ENCODE peak calls at places on chromosomes 1 and 21, in six cellular contexts. C is astrocyte of the cerebellum; V is fibroblast of lung; B is CD8-positive, alpha-beta T cell; J is prostate gland; A is cardiac muscle cell. E is an unnamed sample.

GRCh38 chr1:117128323-117129079 is 7.0 kb upstream of the TRIM45 start:
- DNase-seq in C (peak; percentile 40), V (peak; percentile 45), B (no peak), J (no peak), A (no peak), E (no peak)

GRCh38 chr21:25790122-25790951 is 55.6 kb downstream of the GABPA start:
- DNase-seq in C (peak; percentile 16), V (peak; percentile 28), B (no peak), J (no peak), A (peak; percentile 17), E (no peak)

GRCh38 chr1:86502721-86503430 is 34.1 kb downstream of the CLCA1 start:
- DNase-seq in C (no peak), V (peak; percentile 41), B (no peak), J (peak; percentile 60), A (no peak), E (peak; percentile 26)

GRCh38 chr1:224851210-224851849 is 78.1 kb upstream of the DNAH14 start:
- DNase-seq in C (peak; percentile 18), V (peak; percentile 20), B (peak; percentile 14), J (peak; percentile 58), A (peak; percentile 71), E (peak; percentile 86)

GRCh38 chr1:28646040-28646439 is 2.4 kb upstream of the RNU11 start:
- DNase-seq in C (no peak), V (no peak), B (no peak), J (no peak), A (no peak), E (no peak)

GRCh38 chr1:111690306-111690617 is 48.9 kb downstream of the INKA2 start:
- DNase-seq in C (peak; percentile 100), V (peak; percentile 94), B (no peak), J (peak; percentile 6), A (peak; percentile 81), E (peak; percentile 73)

GRCh38 chr1:116386042-116386441 is 13.0 kb downstream of the ATP1A1 start:
- DNase-seq in C (no peak), V (no peak), B (no peak), J (no peak), A (no peak), E (no peak)

GRCh38 chr21:44977616-44978340 is 37.9 kb downstream of the SLX9 start:
- DNase-seq in C (no peak), V (no peak), B (no peak), J (no peak), A (no peak), E (no peak)

GRCh38 chr1:217063065-217063908 is 340.1 kb upstream of the ESRRG start:
- DNase-seq in C (no peak), V (no peak), B (no peak), J (no peak), A (no peak), E (no peak)

GRCh38 chr1:155932487-155932886 is 1.7 kb downstream of the KHDC4 start:
- DNase-seq in C (no peak), V (no peak), B (no peak), J (no peak), A (no peak), E (no peak)

GRCh38 chr1:221276911-221277310 is 397.7 kb downstream of the HLX start:
- DNase-seq in C (peak; percentile 64), V (peak; percentile 61), B (no peak), J (no peak), A (no peak), E (no peak)

GRCh38 chr21:18245493-18245967 is 897 bp downstream of the CHODL start:
- DNase-seq in C (peak; percentile 37), V (peak; percentile 0), B (no peak), J (no peak), A (peak; percentile 17), E (peak; percentile 55)

GRCh38 chr1:15719721-15720120 is 16.3 kb upstream of the SLC25A34 start:
- DNase-seq in C (no peak), V (no peak), B (no peak), J (no peak), A (no peak), E (no peak)

GRCh38 chr1:240803151-240803550 is 191.2 kb upstream of the GREM2 start:
- DNase-seq in C (no peak), V (peak; percentile 76), B (no peak), J (no peak), A (no peak), E (no peak)

GRCh38 chr1:207825719-207826556 is 74.1 kb downstream of the CD46 start:
- DNase-seq in C (no peak), V (peak; percentile 52), B (peak; percentile 57), J (no peak), A (no peak), E (peak; percentile 69)

GRCh38 chr1:85282424-85282823 is 6.0 kb upstream of the BCL10 start:
- DNase-seq in C (no peak), V (no peak), B (no peak), J (no peak), A (peak; percentile 3), E (no peak)
- TF ChIP-seq CTCF in C (peak; percentile 20), V (no peak), B (no peak), J (no peak), A (no peak), E (no peak)

GRCh38 chr1:206580438-206581113 is 31.7 kb downstream of the EIF2D start:
- DNase-seq in C (no peak), V (no peak), B (no peak), J (no peak), A (no peak), E (no peak)
- H3K4me3 ChIP-seq in C (no peak overlapping the region), V (no peak overlapping the region), B (peak overlapping the region; percentile 31), J (no peak overlapping the region), A (no peak overlapping the region), E (no peak overlapping the region)

GRCh38 chr1:214941061-214941460 is 141.5 kb upstream of the KCNK2 start:
- DNase-seq in C (no peak), V (no peak), B (no peak), J (no peak), A (no peak), E (no peak)

GRCh38 chr1:214943054-214943453 is 139.5 kb upstream of the KCNK2 start:
- DNase-seq in C (no peak), V (no peak), B (no peak), J (no peak), A (no peak), E (no peak)

GRCh38 chr1:214946615-214947014 is 135.9 kb upstream of the KCNK2 start:
- DNase-seq in C (no peak), V (no peak), B (no peak), J (no peak), A (no peak), E (no peak)
- TF ChIP-seq CTCF in C (no peak), V (no peak), B (no peak), J (no peak), A (no peak), E (no peak)

GRCh38 chr21:43884861-43885370 is 19.9 kb downstream of the AGPAT3 start:
- DNase-seq in C (no peak), V (no peak), B (no peak), J (no peak), A (no peak), E (peak; percentile 51)
- H3K4me3 ChIP-seq in C (no peak overlapping the region), V (no peak overlapping the region), B (no peak overlapping the region), J (no peak overlapping the region), A (no peak overlapping the region), E (no peak overlapping the region)

GRCh38 chr1:85188530-85188929 is 12.3 kb downstream of the SYDE2 start:
- DNase-seq in C (no peak), V (no peak), B (no peak), J (no peak), A (no peak), E (no peak)
- TF ChIP-seq CTCF in C (no peak), V (no peak), B (no peak), J (no peak), A (no peak), E (no peak)

DNA sequence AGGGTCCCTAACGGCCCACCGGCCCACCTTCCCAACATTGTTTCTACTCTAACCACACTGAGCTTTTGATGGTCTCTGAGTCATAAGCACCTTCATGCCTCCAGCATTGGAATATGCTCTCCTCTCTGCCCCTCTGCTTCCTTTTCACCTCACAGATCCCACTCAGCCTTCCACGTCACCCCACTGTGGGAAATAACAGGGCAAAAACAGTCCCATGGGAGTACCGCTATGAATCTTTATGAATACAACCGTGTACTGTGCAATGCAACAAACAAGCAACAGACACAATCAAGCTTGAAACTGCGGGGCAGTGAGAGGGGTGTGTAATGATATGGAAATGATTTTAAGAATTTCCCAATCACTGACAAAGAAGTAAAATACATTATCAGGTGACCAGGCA is 5.3 kb upstream of the SARS1 start:
- DNase-seq in C (no peak), V (peak; percentile 33), B (no peak), J (no peak), A (no peak), E (no peak)
- H3K4me3 ChIP-seq in C (no peak overlapping the region), V (no peak overlapping the region), B (no peak overlapping the region), J (no peak overlapping the region), A (no peak overlapping the region), E (no peak overlapping the region)

GRCh38 chr1:226148121-226148648 is 38.4 kb downstream of the ACBD3 start:
- DNase-seq in C (no peak), V (no peak), B (no peak), J (no peak), A (no peak), E (no peak)

GRCh38 chr1:226149806-226150205 is 36.7 kb downstream of the ACBD3 start:
- DNase-seq in C (no peak), V (no peak), B (no peak), J (peak; percentile 12), A (no peak), E (no peak)

DNA sequence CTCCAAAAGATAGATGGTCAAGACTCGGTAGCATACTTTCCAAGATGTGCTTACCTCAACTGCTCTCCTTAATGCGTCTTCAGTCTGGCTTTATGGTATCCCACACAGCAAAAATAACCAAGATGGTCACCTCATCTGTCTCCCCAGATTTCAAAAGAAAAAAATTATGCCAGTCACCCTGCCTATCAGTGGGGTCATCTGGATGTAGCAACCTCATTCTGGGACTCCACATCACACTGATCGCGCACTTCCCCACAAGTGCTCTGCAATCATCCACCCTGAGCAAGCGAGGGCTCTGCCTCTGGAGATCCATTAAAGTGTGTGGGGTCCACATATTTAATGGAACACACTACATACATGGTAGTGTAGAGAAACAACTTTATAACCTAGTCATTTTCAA is 42.5 kb downstream of the ACBD3 start:
- DNase-seq in C (no peak), V (no peak), B (no peak), J (no peak), A (no peak), E (no peak)
- TF ChIP-seq CTCF in C (no peak), V (no peak), B (no peak), J (no peak), A (no peak), E (no peak)

DNA sequence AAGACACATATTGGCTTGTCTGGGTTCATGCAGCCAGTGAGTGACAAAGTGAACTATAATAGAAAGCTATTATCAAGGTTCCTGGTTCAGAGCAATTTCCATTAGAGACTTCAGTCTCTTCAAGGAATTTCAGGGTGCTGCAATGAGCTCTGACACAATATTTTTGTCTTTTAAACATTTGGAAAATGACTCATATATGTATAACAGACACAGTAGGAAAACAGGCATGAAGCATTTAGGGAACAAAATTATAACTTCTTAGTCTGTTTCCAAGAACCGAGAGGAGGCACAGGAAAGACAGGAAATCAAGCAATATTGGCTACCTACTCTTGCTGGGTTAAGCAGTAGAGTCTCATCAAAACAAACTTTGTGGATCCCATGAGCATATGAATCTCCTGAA is 170.4 kb downstream of the PTPRC start:
- DNase-seq in C (no peak), V (peak; percentile 15), B (no peak), J (no peak), A (no peak), E (no peak)
- H3K4me3 ChIP-seq in C (no peak overlapping the region), V (no peak overlapping the region), B (no peak overlapping the region), J (no peak overlapping the region), A (no peak overlapping the region), E (no peak overlapping the region)